ENCODE peak calls at places on chromosomes 1 and 21, in five cellular contexts. A is H9, L is fibroblast of mammary gland, S is GM12864, Q is dorsolateral prefrontal cortex. X is an unnamed sample.

GRCh38 chr1:56712150-56712549 is 67.0 kb downstream of the PRKAA2 start:
- DNase-seq in A (no peak), L (no peak), S (no peak), Q (no peak), X (no peak)

GRCh38 chr1:234961468-234962339 is 166.9 kb downstream of the TOMM20 start:
- DNase-seq in A (no peak), L (peak), S (no peak), Q (no peak), X (no peak)

GRCh38 chr1:45359882-45360513 is 19.8 kb upstream of the MUTYH start:
- DNase-seq in A (no peak), L (peak), S (no peak), Q (peak), X (no peak)

GRCh38 chr1:216749219-216749618 is 26.0 kb upstream of the ESRRG start:
- DNase-seq in A (no peak), L (no peak), S (no peak), Q (no peak), X (no peak)

GRCh38 chr21:32958288-32958992 is 67.3 kb upstream of the OLIG2 start:
- DNase-seq in A (peak), L (no peak), S (no peak), Q (no peak), X (no peak)

GRCh38 chr1:183040600-183040999 is 17.4 kb downstream of the LAMC1 start:
- DNase-seq in A (no peak), L (no peak), S (no peak), Q (no peak), X (no peak)

GRCh38 chr1:231159963-231160761 is 1.7 kb upstream of the TRIM67 start:
- DNase-seq in A (no peak), L (no peak), S (no peak), Q (no peak), X (no peak)

GRCh38 chr1:24568475-24568874 is 12.6 kb downstream of the NCMAP start:
- DNase-seq in A (no peak), L (no peak), S (no peak), Q (no peak), X (no peak)

GRCh38 chr1:117534995-117535467 is 70.8 kb upstream of the TENT5C start:
- DNase-seq in A (peak), L (peak), S (peak), Q (peak), X (peak)
- TF ChIP-seq CTCF in A (peak), L (peak), S (peak), Q (peak), X (peak)

GRCh38 chr1:206608108-206608698 is 4.1 kb downstream of the EIF2D start:
- DNase-seq in A (peak), L (peak), S (no peak), Q (no peak), X (peak)
- TF ChIP-seq CTCF in A (peak), L (peak), S (peak), Q (peak), X (peak)

GRCh38 chr1:21842606-21843162 is 30.6 kb downstream of the LDLRAD2 start:
- DNase-seq in A (no peak), L (no peak), S (no peak), Q (no peak), X (no peak)

GRCh38 chr1:21845646-21846641 is 33.9 kb downstream of the LDLRAD2 start:
- DNase-seq in A (no peak), L (no peak), S (no peak), Q (no peak), X (no peak)

GRCh38 chr1:21843208-21843607 is 31.1 kb downstream of the LDLRAD2 start:
- DNase-seq in A (no peak), L (no peak), S (no peak), Q (no peak), X (no peak)

GRCh38 chr1:21841852-21842466 is 29.9 kb downstream of the LDLRAD2 start:
- DNase-seq in A (no peak), L (no peak), S (no peak), Q (no peak), X (no peak)

GRCh38 chr1:21843996-21844395 is 31.9 kb downstream of the LDLRAD2 start:
- DNase-seq in A (no peak), L (no peak), S (no peak), Q (no peak), X (no peak)
- TF ChIP-seq CTCF in A (no peak), L (no peak), S (no peak), Q (no peak), X (no peak)

DNA sequence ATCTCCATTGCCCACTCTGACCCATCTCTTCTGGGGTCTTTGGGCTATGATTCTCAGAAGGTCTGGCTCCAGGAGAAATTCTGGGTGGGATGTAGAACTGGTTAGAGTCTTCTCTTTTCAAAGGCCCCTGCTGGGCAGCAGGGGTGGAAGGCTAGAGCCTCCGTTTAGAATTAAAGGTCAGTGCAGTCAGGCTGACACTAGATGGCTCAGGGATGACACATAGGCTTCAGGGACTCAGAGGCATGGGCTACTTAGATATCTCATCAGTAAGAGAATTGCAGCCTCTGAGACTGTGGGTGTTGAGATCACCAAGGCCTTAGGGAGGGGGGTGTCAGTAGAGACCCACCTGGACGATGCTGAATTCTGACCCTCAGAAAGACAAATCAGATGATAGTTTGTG is 12.6 kb upstream of the PPM1J start:
- DNase-seq in A (no peak), L (peak), S (no peak), Q (no peak), X (no peak)
- TF ChIP-seq CTCF in A (peak), L (peak), S (no peak), Q (no peak), X (no peak)

DNA sequence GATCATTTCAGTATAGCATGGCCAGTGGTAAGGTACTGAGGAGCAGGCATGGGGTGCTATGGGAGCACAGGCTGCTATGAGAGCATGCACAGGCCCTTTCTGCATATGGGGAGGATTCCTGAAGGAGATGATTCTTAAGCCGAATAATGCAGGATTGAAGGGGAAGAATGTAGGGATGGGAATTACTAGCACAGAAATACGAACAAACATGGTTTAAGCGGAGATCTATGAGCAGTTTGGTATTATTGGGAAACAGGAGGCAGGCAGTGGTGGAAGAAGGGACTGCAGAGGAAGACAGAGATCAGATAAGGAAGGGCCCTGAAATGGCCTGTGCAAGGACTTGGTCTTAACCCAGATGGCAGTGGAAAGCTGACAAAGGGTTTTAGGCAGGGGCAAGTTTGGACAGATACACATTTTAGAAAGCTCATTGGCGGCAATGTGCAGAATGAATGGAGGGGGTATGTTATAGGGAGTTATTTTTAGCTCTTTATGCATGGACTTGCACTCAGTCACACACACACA is 1.7 kb downstream of the OSCP1 start:
- DNase-seq in A (no peak), L (no peak), S (no peak), Q (no peak), X (no peak)
- TF ChIP-seq CTCF in A (no peak), L (no peak), S (no peak), Q (no peak), X (no peak)

GRCh38 chr1:30914931-30915330 is 6.4 kb upstream of the SDC3 start:
- DNase-seq in A (no peak), L (no peak), S (no peak), Q (no peak), X (no peak)

GRCh38 chr1:30914587-30914922 is 6.0 kb upstream of the SDC3 start:
- DNase-seq in A (no peak), L (no peak), S (no peak), Q (no peak), X (no peak)

GRCh38 chr1:30912913-30913652 is 4.5 kb upstream of the SDC3 start:
- DNase-seq in A (peak), L (no peak), S (no peak), Q (no peak), X (no peak)

GRCh38 chr1:30911061-30911954 is 2.8 kb upstream of the SDC3 start:
- DNase-seq in A (peak), L (peak), S (no peak), Q (peak), X (peak)

DNA sequence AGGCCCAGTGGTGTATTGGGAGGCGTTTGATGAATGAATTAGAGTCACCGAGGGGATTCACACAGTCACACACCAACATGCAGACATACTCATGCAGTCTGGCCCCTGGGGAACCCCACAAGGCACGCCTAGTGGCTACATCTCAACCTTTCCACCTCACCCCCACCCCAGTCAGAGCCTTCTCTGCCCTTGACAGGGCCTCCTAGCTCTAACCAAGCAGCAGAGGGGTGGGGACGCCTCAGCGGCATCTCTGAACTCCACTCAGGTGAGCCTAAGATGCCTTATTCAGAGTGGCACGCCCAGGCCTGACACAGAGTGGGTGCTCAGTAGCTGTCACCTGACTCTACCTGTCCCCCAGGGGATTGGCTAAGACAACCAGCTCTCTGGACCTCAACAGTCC is 3.6 kb upstream of the SDC3 start:
- DNase-seq in A (peak), L (no peak), S (no peak), Q (no peak), X (no peak)
- TF ChIP-seq CTCF in A (no peak), L (no peak), S (no peak), Q (no peak), X (no peak)

GRCh38 chr1:154478639-154479038 is 23.4 kb upstream of the TDRD10 start:
- DNase-seq in A (no peak), L (peak), S (no peak), Q (no peak), X (peak)
- TF ChIP-seq CTCF in A (peak), L (no peak), S (peak), Q (peak), X (peak)

GRCh38 chr1:237901284-237901870 is 10.7 kb upstream of the ZP4 start:
- DNase-seq in A (peak), L (peak), S (no peak), Q (no peak), X (peak)
- TF ChIP-seq CTCF in A (peak), L (peak), S (peak), Q (peak), X (peak)

DNA sequence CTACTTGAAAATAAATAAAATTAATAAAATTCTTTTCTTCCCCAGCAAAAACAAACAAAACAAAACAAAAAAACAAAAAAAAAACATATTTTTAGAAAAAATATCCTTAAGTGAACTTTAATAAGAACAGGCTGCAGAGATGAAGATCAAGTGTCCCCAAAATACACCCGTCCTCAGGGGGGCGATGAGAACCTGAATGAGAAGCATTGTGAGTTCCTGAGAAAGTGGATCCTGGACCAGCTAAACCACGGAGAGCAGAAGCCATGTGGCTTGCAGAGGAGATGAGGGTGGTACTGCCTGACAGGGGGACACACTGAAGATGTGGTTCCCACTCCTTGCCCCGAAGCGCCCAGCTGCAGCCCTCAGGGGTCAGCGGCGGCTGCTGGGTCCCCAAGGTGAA is 89.3 kb downstream of the ITPKB start:
- DNase-seq in A (no peak), L (peak), S (no peak), Q (no peak), X (no peak)
- TF ChIP-seq CTCF in A (peak), L (peak), S (peak), Q (no peak), X (peak)

GRCh38 chr21:42654179-42654912 is 925 bp downstream of the PDE9A start:
- DNase-seq in A (no peak), L (no peak), S (no peak), Q (no peak), X (peak)
- TF ChIP-seq CTCF in A (peak), L (no peak), S (no peak), Q (no peak), X (no peak)